ENCODE peak calls at places on chromosomes 1 and 21, in ten cellular contexts. Q is astrocyte of the cerebellum; Z is activated CD4-positive, CD25-positive, alpha-beta regulatory T cell treated with anti-CD3 and anti-CD28 coated beads, Interleukin-2, amount 50 U/mL, for 16 hours; U is renal cortical epithelial cell; A is central memory CD4-positive, alpha-beta T cell; L is choroid plexus epithelial cell; K is NCI-H1105; G is stimulated activated CD4-positive, alpha-beta T cell treated with anti-CD3 and anti-CD28 coated beads, Interleukin-1b, Interleukin-23, amount 100 ng/mL, for 24 hours; S is NT2/D1; X is ACHN. O is an unnamed sample.
A peak's percentile ranks its signal among the peaks of the same experiment; 100 is the strongest.

GRCh38 chr1:211653907-211654553 is 21.4 kb downstream of the NEK2 start:
- DNase-seq in Q (no peak), Z (no peak), U (peak; percentile 61), A (no peak), L (peak; percentile 70), K (no peak), G (no peak), S (no peak), X (no peak), O (no peak)

GRCh38 chr1:30273021-30273325 is 450.4 kb downstream of the MATN1 start:
- DNase-seq in Q (no peak), Z (no peak), U (no peak), A (no peak), L (no peak), K (no peak), G (no peak), S (no peak), X (no peak), O (no peak)

GRCh38 chr21:45894891-45895777 is 86.4 kb upstream of the COL6A1 start:
- DNase-seq in Q (no peak), Z (no peak), U (no peak), A (no peak), L (no peak), K (no peak), G (no peak), S (no peak), X (no peak), O (no peak)

GRCh38 chr1:1230656-1231399 is 973 bp downstream of the SDF4 start:
- DNase-seq in Q (peak; percentile 23), Z (no peak), U (peak; percentile 73), A (no peak), L (peak; percentile 83), K (no peak), G (no peak), S (no peak), X (peak; percentile 74), O (peak; percentile 35)

GRCh38 chr1:243855616-243856318 is 5.7 kb upstream of the AKT3 start:
- DNase-seq in Q (no peak), Z (no peak), U (no peak), A (no peak), L (no peak), K (no peak), G (no peak), S (peak; percentile 57), X (no peak), O (no peak)

GRCh38 chr21:45986316-45987051 is 4.9 kb downstream of the COL6A1 start:
- DNase-seq in Q (no peak), Z (no peak), U (no peak), A (no peak), L (no peak), K (no peak), G (no peak), S (no peak), X (no peak), O (no peak)

GRCh38 chr1:204398197-204399125 is 13.2 kb downstream of the PPP1R15B start:
- DNase-seq in Q (peak; percentile 50), Z (peak; percentile 41), U (peak; percentile 94), A (peak; percentile 61), L (peak; percentile 82), K (peak; percentile 84), G (no peak), S (peak; percentile 90), X (peak; percentile 93), O (peak; percentile 75)

GRCh38 chr1:108121361-108122143 is 78.6 kb downstream of the SLC25A24 start:
- DNase-seq in Q (no peak), Z (no peak), U (no peak), A (no peak), L (no peak), K (no peak), G (no peak), S (no peak), X (no peak), O (no peak)

GRCh38 chr1:197776348-197777082 is 1.2 kb upstream of the DENND1B start:
- DNase-seq in Q (peak; percentile 85), Z (no peak), U (peak; percentile 96), A (peak; percentile 54), L (peak; percentile 71), K (no peak), G (no peak), S (no peak), X (peak; percentile 81), O (peak; percentile 62)

GRCh38 chr1:26177182-26177684 is at the start of gene CNKSR1:
- DNase-seq in Q (no peak), Z (no peak), U (peak; percentile 28), A (no peak), L (no peak), K (no peak), G (no peak), S (peak; percentile 84), X (no peak), O (no peak)

GRCh38 chr1:113981962-113982931 is 3.0 kb downstream of the OLFML3 start:
- DNase-seq in Q (peak; percentile 36), Z (no peak), U (peak; percentile 79), A (no peak), L (peak; percentile 90), K (no peak), G (no peak), S (no peak), X (no peak), O (no peak)

GRCh38 chr21:36471254-36471723 is 8.6 kb downstream of the CLDN14 start:
- DNase-seq in Q (peak; percentile 22), Z (no peak), U (peak; percentile 59), A (no peak), L (peak; percentile 48), K (no peak), G (no peak), S (no peak), X (no peak), O (peak; percentile 50)

GRCh38 chr1:12157366-12158231 is 9.2 kb upstream of the TNFRSF1B start:
- DNase-seq in Q (no peak), Z (no peak), U (no peak), A (peak; percentile 35), L (no peak), K (no peak), G (no peak), S (no peak), X (no peak), O (no peak)

GRCh38 chr21:37128069-37128468 is 55.0 kb downstream of the TTC3 start:
- DNase-seq in Q (peak; percentile 11), Z (no peak), U (no peak), A (no peak), L (no peak), K (no peak), G (no peak), S (no peak), X (no peak), O (no peak)

GRCh38 chr1:200048244-200048643 is 20.7 kb downstream of the NR5A2 start:
- DNase-seq in Q (no peak), Z (no peak), U (no peak), A (no peak), L (no peak), K (no peak), G (no peak), S (peak; percentile 99), X (no peak), O (no peak)

GRCh38 chr1:47650205-47650604 is 212.4 kb downstream of the FOXD2 start:
- DNase-seq in Q (peak; percentile 8), Z (no peak), U (peak; percentile 99), A (no peak), L (peak; percentile 91), K (peak; percentile 93), G (no peak), S (no peak), X (peak; percentile 93), O (peak; percentile 89)

GRCh38 chr1:171212607-171213347 is 27.7 kb downstream of the FMO2 start:
- DNase-seq in Q (no peak), Z (no peak), U (no peak), A (no peak), L (no peak), K (no peak), G (no peak), S (no peak), X (no peak), O (peak; percentile 75)

GRCh38 chr1:31423418-31423947 is 10.5 kb downstream of the SERINC2 start:
- DNase-seq in Q (no peak), Z (no peak), U (no peak), A (no peak), L (no peak), K (no peak), G (no peak), S (no peak), X (no peak), O (no peak)

GRCh38 chr1:179380299-179380698 is 14.5 kb downstream of the AXDND1 start:
- DNase-seq in Q (no peak), Z (no peak), U (no peak), A (no peak), L (no peak), K (no peak), G (no peak), S (no peak), X (no peak), O (no peak)

GRCh38 chr21:33850401-33850800 is 65.2 kb downstream of the ATP5PO start:
- DNase-seq in Q (no peak), Z (no peak), U (no peak), A (no peak), L (no peak), K (no peak), G (no peak), S (no peak), X (no peak), O (no peak)

GRCh38 chr1:220895412-220895946 is 16.2 kb downstream of the HLX start:
- DNase-seq in Q (no peak), Z (no peak), U (no peak), A (no peak), L (no peak), K (no peak), G (no peak), S (no peak), X (no peak), O (no peak)

GRCh38 chr1:21906173-21907078 is 30.7 kb downstream of the HSPG2 start:
- DNase-seq in Q (no peak), Z (no peak), U (peak; percentile 41), A (no peak), L (peak; percentile 70), K (no peak), G (no peak), S (no peak), X (no peak), O (no peak)

GRCh38 chr1:33222381-33222780 is 33.9 kb upstream of the ZNF362 start:
- DNase-seq in Q (no peak), Z (no peak), U (no peak), A (no peak), L (no peak), K (no peak), G (no peak), S (no peak), X (no peak), O (no peak)

GRCh38 chr1:96730574-96731298 is 9.2 kb downstream of the PTBP2 start:
- DNase-seq in Q (no peak), Z (no peak), U (no peak), A (no peak), L (peak; percentile 74), K (no peak), G (no peak), S (no peak), X (no peak), O (no peak)

GRCh38 chr1:82978461-82979324 is 1020.2 kb downstream of the TTLL7 start:
- DNase-seq in Q (no peak), Z (no peak), U (peak; percentile 68), A (no peak), L (peak; percentile 9), K (no peak), G (no peak), S (peak; percentile 88), X (no peak), O (peak; percentile 34)

GRCh38 chr1:42333662-42334239 is 1.3 kb downstream of the FOXJ3 start:
- DNase-seq in Q (no peak), Z (no peak), U (no peak), A (no peak), L (no peak), K (no peak), G (no peak), S (no peak), X (peak; percentile 8), O (no peak)

GRCh38 chr1:53956308-53957168 is 10.4 kb downstream of the LRRC42 start:
- DNase-seq in Q (no peak), Z (no peak), U (peak; percentile 62), A (no peak), L (peak; percentile 40), K (peak; percentile 90), G (no peak), S (no peak), X (no peak), O (no peak)

GRCh38 chr1:43063394-43064219 is 104.9 kb upstream of the SLC2A1 start:
- DNase-seq in Q (no peak), Z (no peak), U (no peak), A (no peak), L (no peak), K (no peak), G (no peak), S (no peak), X (no peak), O (no peak)

O was measured in retinal pigment epithelial cell.